ENCODE peak calls at places on chromosomes 1 and 21, in five cellular contexts. Y, D, M, V and F are unnamed samples.

GRCh38 chr1:160993544-160993943 is 27.4 kb downstream of the F11R start:
- DNase-seq in Y (no peak), V (no peak), M (no peak), D (peak; percentile 70), F (peak; percentile 73)

GRCh38 chr1:66505671-66506392 is 28.1 kb upstream of the SGIP1 start:
- DNase-seq in Y (no peak), V (no peak), M (no peak), D (no peak), F (peak; percentile 75)

GRCh38 chr1:20448626-20449215 is 37.3 kb downstream of the CAMK2N1 start:
- DNase-seq in Y (no peak), D (no peak), V (no peak), M (no peak), F (no peak)

GRCh38 chr1:156601892-156602291 is 613 bp upstream of the GPATCH4 start:
- DNase-seq in M (no peak), V (no peak), D (no peak), Y (no peak), F (no peak)

GRCh38 chr1:18414321-18414720 is 66.4 kb upstream of the KLHDC7A start:
- DNase-seq in V (no peak), Y (no peak), D (no peak), M (no peak), F (no peak)

GRCh38 chr21:36706951-36707762 is 8.2 kb downstream of the SIM2 start:
- DNase-seq in M (no peak), D (no peak), V (no peak), Y (peak; percentile 43), F (no peak)

GRCh38 chr1:222736972-222737371 is at the start of gene FAM177B:
- DNase-seq in V (no peak), M (no peak), Y (no peak), D (no peak), F (peak; percentile 6)

GRCh38 chr1:12056331-12056841 is 6.7 kb upstream of the TNFRSF8 start:
- DNase-seq in Y (no peak), M (no peak), V (no peak), D (no peak), F (no peak)

GRCh38 chr1:67134692-67135091 is at the start of gene C1orf141:
- DNase-seq in V (peak; percentile 51), D (no peak), Y (peak; percentile 5), M (no peak), F (peak; percentile 15)

GRCh38 chr21:40176732-40177131 is 309.5 kb downstream of the PCP4 start:
- DNase-seq in M (no peak), V (no peak), D (no peak), Y (no peak), F (no peak)

GRCh38 chr1:56424744-56425493 is 154.4 kb downstream of the PLPP3 start:
- DNase-seq in M (no peak), V (no peak), Y (no peak), D (peak; percentile 15), F (peak; percentile 81)

GRCh38 chr1:89051300-89051943 is 13.6 kb downstream of the GBP1 start:
- DNase-seq in V (no peak), M (no peak), D (no peak), Y (no peak), F (no peak)

GRCh38 chr1:92488416-92488815 is 1.7 kb upstream of the GFI1 start:
- DNase-seq in D (peak; percentile 54), M (no peak), V (no peak), Y (no peak), F (no peak)

GRCh38 chr21:45135868-45136267 is 61.5 kb downstream of the ADARB1 start:
- DNase-seq in D (peak; percentile 31), M (no peak), Y (no peak), V (no peak), F (no peak)

GRCh38 chr1:217133092-217133491 is 409.9 kb upstream of the ESRRG start:
- DNase-seq in D (no peak), V (no peak), Y (no peak), M (no peak), F (no peak)

GRCh38 chr21:32172106-32172505 is 106.7 kb downstream of the MIS18A start:
- DNase-seq in M (no peak), D (no peak), Y (no peak), V (no peak), F (no peak)

GRCh38 chr1:81165963-81166362 is 634.8 kb upstream of the ADGRL2 start:
- DNase-seq in D (no peak), M (no peak), Y (no peak), V (no peak), F (peak; percentile 13)

GRCh38 chr1:51729156-51729823 is 112.4 kb downstream of the OSBPL9 start:
- DNase-seq in Y (peak; percentile 96), M (peak; percentile 98), D (peak; percentile 99), V (peak; percentile 90), F (peak; percentile 85)

GRCh38 chr1:156385534-156386031 is 16.6 kb downstream of the RHBG start:
- DNase-seq in D (peak; percentile 77), M (no peak), V (peak; percentile 84), Y (peak; percentile 87), F (peak; percentile 64)

GRCh38 chr1:155977607-155978324 is 581 bp downstream of the ARHGEF2 start:
- DNase-seq in Y (peak; percentile 60), D (peak; percentile 69), V (peak; percentile 59), M (no peak), F (no peak)

GRCh38 chr1:209674957-209675566 is at the start of gene G0S2:
- DNase-seq in Y (peak; percentile 27), D (peak; percentile 86), V (peak; percentile 63), M (peak; percentile 81), F (peak; percentile 38)

GRCh38 chr1:201504179-201504631 is 2.7 kb downstream of the CSRP1 start:
- DNase-seq in M (no peak), D (no peak), V (no peak), Y (no peak), F (peak; percentile 59)

GRCh38 chr21:19529031-19529430 is 1125.4 kb upstream of the TMPRSS15 start:
- DNase-seq in Y (no peak), M (no peak), D (no peak), V (no peak), F (no peak)

GRCh38 chr1:61459345-61459744 is 265.6 kb downstream of the TM2D1 start:
- DNase-seq in V (no peak), D (no peak), Y (no peak), M (no peak), F (no peak)

GRCh38 chr1:30085814-30086770 is 637.3 kb downstream of the MATN1 start:
- DNase-seq in D (peak; percentile 48), M (no peak), Y (peak; percentile 55), V (peak; percentile 97), F (peak; percentile 17)

GRCh38 chr1:45979074-45979777 is 153.2 kb downstream of the PIK3R3 start:
- DNase-seq in M (no peak), V (no peak), Y (no peak), D (no peak), F (peak; percentile 47)

GRCh38 chr21:26041441-26042180 is 129.0 kb downstream of the APP start:
- DNase-seq in D (no peak), Y (no peak), M (no peak), V (no peak), F (peak; percentile 78)

GRCh38 chr1:9182784-9183257 is 51.8 kb upstream of the H6PD start:
- DNase-seq in Y (peak; percentile 81), V (peak; percentile 33), M (no peak), D (no peak), F (no peak)

GRCh38 chr1:9181176-9181906 is 52.4 kb upstream of the GPR157 start:
- DNase-seq in M (peak; percentile 76), V (peak; percentile 92), Y (peak; percentile 90), D (peak; percentile 67), F (peak; percentile 70)

GRCh38 chr1:9183898-9184297 is 50.7 kb upstream of the H6PD start:
- DNase-seq in D (no peak), V (no peak), Y (no peak), M (no peak), F (no peak)

GRCh38 chr1:9183441-9183840 is 51.1 kb upstream of the H6PD start:
- DNase-seq in D (no peak), V (no peak), Y (no peak), M (no peak), F (no peak)

DNA sequence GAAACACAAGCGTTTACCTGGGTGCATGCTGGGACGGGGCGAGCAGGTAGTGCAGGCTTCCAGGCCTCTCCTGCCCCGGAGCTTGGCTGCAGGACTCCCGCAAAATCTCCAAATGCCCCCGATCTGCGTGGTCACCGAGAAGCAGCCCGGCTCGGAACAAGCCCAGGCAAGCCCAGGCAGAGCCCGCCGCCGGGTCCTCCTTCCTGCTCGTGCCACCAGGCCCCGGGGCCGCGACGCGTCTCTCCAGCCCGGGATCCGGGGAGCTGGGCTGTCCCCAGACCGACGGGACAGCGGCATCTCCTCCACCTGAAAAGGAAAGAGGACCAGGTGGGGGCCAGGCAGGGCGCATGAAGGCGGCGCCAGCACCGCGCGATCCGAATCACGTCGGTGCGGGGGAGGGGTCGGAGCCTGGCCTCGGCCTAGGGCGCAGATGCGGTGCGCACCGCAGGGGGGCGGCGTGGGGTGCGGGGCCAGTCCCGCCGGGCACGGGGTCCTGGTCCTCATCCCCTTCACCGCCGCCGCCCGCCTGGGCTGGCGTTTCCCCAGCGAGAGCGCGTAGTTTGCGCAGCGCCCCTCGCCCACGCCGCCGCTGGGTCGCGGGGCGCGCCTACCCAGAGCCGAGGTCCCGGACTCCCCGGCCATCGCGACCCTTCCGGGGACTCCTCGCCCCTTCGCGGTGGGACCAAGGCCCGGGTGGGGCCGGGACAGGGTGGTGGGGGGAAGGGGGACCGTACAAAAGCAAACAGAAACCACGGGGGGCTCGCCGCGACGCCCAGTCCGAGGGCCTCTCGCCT is 52.4 kb upstream of the H6PD start:
- DNase-seq in V (peak; percentile 69), Y (peak; percentile 83), D (no peak), M (no peak), F (peak; percentile 47)
- TF ChIP-seq CTCF in V (peak; percentile 10), Y (peak; percentile 38), D (no peak), M (no peak), F (no peak)

DNA sequence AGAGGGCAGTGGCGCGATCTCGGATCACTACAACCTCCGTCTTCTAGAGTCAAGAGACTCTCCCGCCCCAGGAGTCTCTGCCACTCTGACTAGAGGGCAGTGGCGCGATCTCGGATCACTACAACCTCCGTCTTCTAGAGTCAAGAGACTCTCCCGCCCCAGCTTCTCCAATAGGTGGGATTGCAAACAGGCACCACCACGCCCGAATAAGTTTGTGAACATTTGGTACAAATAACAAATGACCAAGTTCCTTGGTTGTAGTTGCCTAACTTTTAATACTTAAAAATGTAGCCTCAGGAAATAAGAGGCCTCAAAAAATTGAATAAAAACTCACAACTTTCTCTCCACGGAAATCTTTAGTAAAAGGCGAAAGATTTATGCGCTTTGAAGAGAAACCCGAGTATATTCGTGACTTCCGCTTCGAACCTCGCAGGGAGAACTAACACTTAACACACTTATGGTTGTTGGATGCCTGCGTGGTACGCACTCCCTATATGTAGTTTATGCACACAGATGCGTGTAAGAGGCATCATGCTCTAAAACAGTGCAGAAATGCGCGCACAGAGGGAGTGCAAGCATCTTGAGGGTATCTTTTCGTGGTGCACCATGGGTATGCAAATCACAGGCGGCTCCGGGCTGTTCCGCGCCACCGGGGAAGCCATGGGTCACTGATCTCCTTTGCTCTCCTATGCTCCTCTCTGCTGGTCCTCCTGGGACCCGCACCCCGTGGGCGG is 11.4 kb downstream of the BTBD19 start:
- DNase-seq in Y (peak; percentile 91), D (peak; percentile 94), M (peak; percentile 90), V (peak; percentile 80), F (peak; percentile 95)
- TF ChIP-seq CTCF in Y (no peak), D (no peak), M (no peak), V (no peak), F (no peak)

DNA sequence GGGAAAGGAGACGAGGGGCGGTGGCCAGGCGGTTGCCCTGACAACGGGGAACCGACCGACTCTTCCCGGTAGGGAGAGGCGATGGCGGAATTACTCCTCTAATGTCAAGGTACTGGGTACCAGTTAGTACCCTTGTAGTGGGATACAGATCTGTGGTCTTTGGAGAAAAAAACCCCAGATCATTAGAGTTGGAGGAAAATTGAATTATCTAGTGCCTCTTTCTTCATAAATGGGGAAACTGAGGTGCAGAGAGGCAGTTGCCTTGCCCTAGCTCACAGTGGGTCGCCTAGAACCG is 545 bp upstream of the PEF1 start:
- DNase-seq in V (peak; percentile 84), Y (no peak), D (no peak), M (no peak), F (no peak)
- TF ChIP-seq CTCF in V (no peak), Y (no peak), D (no peak), M (no peak), F (no peak)

GRCh38 chr1:15364740-15365139 is 44.9 kb upstream of the EFHD2 start:
- DNase-seq in M (peak; percentile 35), V (no peak), D (no peak), Y (no peak), F (no peak)
- TF ChIP-seq CTCF in M (no peak), V (no peak), D (peak; percentile 15), Y (no peak), F (no peak)